ENCODE peak calls at places on chromosomes 7 and 10, in ten cellular contexts. R is Calu3; M is dorsolateral prefrontal cortex; N is OCI-M1; Q is colonic mucosa; W is stimulated activated CD4-positive, alpha-beta T cell treated with anti-CD3 and anti-CD28 coated beads, Interleukin-1b, Interleukin-23, amount 100 ng/mL, for 1 hour; J is osteoblast; T is Ammon's horn; O is stimulated activated CD8-positive, alpha-beta memory T cell treated with anti-CD3 and anti-CD28 coated beads, Interleukin-4, amount 100 ng/mL, for 1 hour; H is aorta. P is an unnamed sample.

GRCh38 chr10:15898046-15898445 is 37.7 kb upstream of the MINDY3 start:
- DNase-seq in R (no peak), M (no peak), N (peak; percentile 52), Q (no peak), W (no peak), J (no peak), T (no peak), O (no peak), H (no peak), P (no peak)

GRCh38 chr10:122122493-122122892 is 133.5 kb downstream of the TACC2 start:
- DNase-seq in R (no peak), M (no peak), N (no peak), Q (no peak), W (no peak), J (no peak), T (no peak), O (no peak), H (no peak), P (no peak)

GRCh38 chr10:72812798-72813430 is 80.6 kb upstream of the OIT3 start:
- DNase-seq in R (no peak), M (no peak), N (no peak), Q (no peak), W (no peak), J (peak; percentile 49), T (no peak), O (no peak), H (no peak), P (no peak)

GRCh38 chr7:132161231-132161915 is 414.9 kb downstream of the PLXNA4 start:
- DNase-seq in R (peak; percentile 4), M (no peak), N (peak; percentile 0), Q (no peak), W (no peak), J (no peak), T (peak; percentile 31), O (no peak), H (peak; percentile 70), P (peak; percentile 58)

GRCh38 chr7:85693326-85693725 is 506.5 kb upstream of the SEMA3D start:
- DNase-seq in R (no peak), M (no peak), N (no peak), Q (no peak), W (no peak), J (no peak), T (no peak), O (no peak), H (no peak), P (no peak)

GRCh38 chr10:35517431-35518181 is 87.5 kb upstream of the GJD4 start:
- DNase-seq in R (no peak), M (no peak), N (no peak), Q (no peak), W (no peak), J (no peak), T (peak; percentile 61), O (no peak), H (no peak), P (no peak)

GRCh38 chr10:11687779-11688447 is 54.3 kb upstream of the ECHDC3 start:
- DNase-seq in R (peak; percentile 77), M (no peak), N (no peak), Q (peak; percentile 57), W (no peak), J (no peak), T (no peak), O (no peak), H (no peak), P (no peak)

GRCh38 chr7:123615344-123615743 is 13.7 kb downstream of the ASB15 start:
- DNase-seq in R (no peak), M (no peak), N (no peak), Q (no peak), W (no peak), J (no peak), T (no peak), O (no peak), H (no peak), P (no peak)

GRCh38 chr10:110746254-110746826 is 102.2 kb downstream of the RBM20 start:
- DNase-seq in R (peak; percentile 64), M (peak; percentile 38), N (peak; percentile 82), Q (peak; percentile 75), W (no peak), J (no peak), T (peak; percentile 73), O (peak; percentile 16), H (no peak), P (no peak)

GRCh38 chr10:33115720-33116119 is 157.7 kb upstream of the ITGB1 start:
- DNase-seq in R (no peak), M (no peak), N (no peak), Q (no peak), W (no peak), J (peak; percentile 77), T (no peak), O (no peak), H (no peak), P (no peak)

GRCh38 chr7:26155531-26156375 is 3.8 kb downstream of the NFE2L3 start:
- DNase-seq in R (peak; percentile 56), M (no peak), N (peak; percentile 38), Q (no peak), W (no peak), J (peak; percentile 69), T (no peak), O (no peak), H (no peak), P (no peak)

GRCh38 chr7:29019896-29020295 is 61.8 kb upstream of the TRIL start:
- DNase-seq in R (no peak), M (peak; percentile 78), N (no peak), Q (no peak), W (no peak), J (no peak), T (peak; percentile 18), O (no peak), H (no peak), P (no peak)

GRCh38 chr10:124837687-124838086 is 36.1 kb downstream of the ABRAXAS2 start:
- DNase-seq in R (no peak), M (no peak), N (no peak), Q (no peak), W (no peak), J (no peak), T (no peak), O (no peak), H (no peak), P (no peak)

GRCh38 chr10:132131581-132132250 is 55.0 kb upstream of the DPYSL4 start:
- DNase-seq in R (no peak), M (no peak), N (no peak), Q (no peak), W (no peak), J (no peak), T (no peak), O (no peak), H (peak; percentile 30), P (peak; percentile 13)

GRCh38 chr7:141477866-141478265 is 73.3 kb upstream of the AGK start:
- DNase-seq in R (no peak), M (peak; percentile 61), N (no peak), Q (no peak), W (no peak), J (no peak), T (peak; percentile 18), O (no peak), H (no peak), P (peak; percentile 18)

GRCh38 chr10:122290334-122290733 is 19.2 kb downstream of the BTBD16 start:
- DNase-seq in R (no peak), M (no peak), N (no peak), Q (no peak), W (no peak), J (no peak), T (no peak), O (no peak), H (no peak), P (no peak)

GRCh38 chr10:60139798-60140566 is 233.6 kb upstream of the CCDC6 start:
- DNase-seq in R (peak; percentile 28), M (no peak), N (no peak), Q (no peak), W (no peak), J (peak; percentile 34), T (no peak), O (no peak), H (no peak), P (no peak)

GRCh38 chr7:154451480-154452457 is 399.6 kb downstream of the DPP6 start:
- DNase-seq in R (no peak), M (peak; percentile 54), N (no peak), Q (no peak), W (no peak), J (no peak), T (peak; percentile 78), O (no peak), H (no peak), P (no peak)

GRCh38 chr7:1176891-1177373 is 16.9 kb upstream of the ZFAND2A start:
- DNase-seq in R (peak; percentile 95), M (no peak), N (peak; percentile 80), Q (peak; percentile 83), W (peak; percentile 77), J (peak; percentile 88), T (no peak), O (peak; percentile 62), H (peak; percentile 82), P (peak; percentile 83)

GRCh38 chr7:94510582-94511456 is 1.2 kb downstream of the CASD1 start:
- DNase-seq in R (peak; percentile 31), M (peak; percentile 41), N (peak; percentile 79), Q (peak; percentile 61), W (peak; percentile 0), J (peak; percentile 87), T (peak; percentile 29), O (peak; percentile 19), H (peak; percentile 50), P (peak; percentile 27)

GRCh38 chr10:62054825-62055224 is 153.3 kb downstream of the ARID5B start:
- DNase-seq in R (no peak), M (no peak), N (no peak), Q (no peak), W (no peak), J (no peak), T (no peak), O (no peak), H (no peak), P (no peak)

GRCh38 chr7:68107968-68108367 is 1111.3 kb downstream of the TYW1 start:
- DNase-seq in R (no peak), M (no peak), N (no peak), Q (no peak), W (no peak), J (no peak), T (no peak), O (no peak), H (no peak), P (no peak)

GRCh38 chr10:70265032-70265689 is 18.6 kb downstream of the NPFFR1 start:
- DNase-seq in R (peak; percentile 58), M (no peak), N (peak; percentile 31), Q (no peak), W (no peak), J (no peak), T (peak; percentile 54), O (no peak), H (no peak), P (no peak)

GRCh38 chr10:106612381-106612780 is 552.1 kb downstream of the SORCS1 start:
- DNase-seq in R (no peak), M (no peak), N (no peak), Q (no peak), W (no peak), J (no peak), T (no peak), O (no peak), H (no peak), P (no peak)

GRCh38 chr7:72751978-72752377 is 76.0 kb downstream of the TYW1B start:
- DNase-seq in R (no peak), M (no peak), N (no peak), Q (no peak), W (no peak), J (peak; percentile 71), T (no peak), O (no peak), H (no peak), P (no peak)

GRCh38 chr7:7512861-7513597 is 22.6 kb downstream of the COL28A1 start:
- DNase-seq in R (peak; percentile 26), M (no peak), N (no peak), Q (peak; percentile 73), W (no peak), J (no peak), T (no peak), O (no peak), H (no peak), P (no peak)

GRCh38 chr10:45599021-45599603 is 73.5 kb downstream of the ZFAND4 start:
- DNase-seq in R (no peak), M (no peak), N (peak; percentile 78), Q (peak; percentile 28), W (no peak), J (no peak), T (no peak), O (no peak), H (no peak), P (no peak)

GRCh38 chr7:284762-285722 is 4.9 kb upstream of the FOXL3 start:
- DNase-seq in R (peak; percentile 34), M (peak; percentile 17), N (no peak), Q (peak; percentile 83), W (no peak), J (peak; percentile 74), T (no peak), O (no peak), H (no peak), P (no peak)